ENCODE peak calls at places on chromosomes 5 and 9, in five cellular contexts. L is foreskin fibroblast, Z is breast epithelium, G is OCI-LY7, K is esophagus muscularis mucosa. D is an unnamed sample.

GRCh38 chr5:103450333-103451061 is 112.1 kb downstream of the NUDT12 start:
- DNase-seq in L (peak), Z (no peak), G (no peak), K (no peak), D (no peak)

GRCh38 chr5:171415115-171415730 is 4.2 kb upstream of the FGF18 start:
- DNase-seq in L (peak), Z (no peak), G (no peak), K (peak), D (no peak)

GRCh38 chr5:50445281-50445949 is 4.3 kb upstream of the EMB start:
- DNase-seq in L (no peak), Z (no peak), G (peak), K (no peak), D (peak)

GRCh38 chr9:129458663-129459549 is 162.0 kb downstream of the C9orf50 start:
- DNase-seq in L (peak), Z (no peak), G (peak), K (no peak), D (no peak)

GRCh38 chr9:27353405-27354229 is 56.7 kb upstream of the EQTN start:
- DNase-seq in L (no peak), Z (no peak), G (no peak), K (no peak), D (no peak)

GRCh38 chr5:174231961-174232487 is 186.5 kb downstream of the NSG2 start:
- DNase-seq in L (no peak), Z (no peak), G (no peak), K (no peak), D (no peak)

GRCh38 chr5:103259705-103260355 is 1.3 kb downstream of the MACIR start:
- DNase-seq in L (peak), Z (no peak), G (no peak), K (no peak), D (no peak)

GRCh38 chr5:16234598-16234997 is 55.0 kb upstream of the MARCHF11 start:
- DNase-seq in L (no peak), Z (no peak), G (no peak), K (no peak), D (no peak)

GRCh38 chr5:65338606-65339151 is 143.0 kb downstream of the ADAMTS6 start:
- DNase-seq in L (peak), Z (no peak), G (no peak), K (no peak), D (no peak)

GRCh38 chr9:121023064-121023463 is 27.0 kb downstream of the C5 start:
- DNase-seq in L (peak), Z (no peak), G (peak), K (no peak), D (no peak)

GRCh38 chr5:180349391-180349790 is 3.7 kb downstream of the GFPT2 start:
- DNase-seq in L (no peak), Z (no peak), G (no peak), K (no peak), D (no peak)

GRCh38 chr5:180352116-180352975 is 790 bp downstream of the GFPT2 start:
- DNase-seq in L (peak), Z (no peak), G (no peak), K (no peak), D (no peak)

GRCh38 chr5:180352976-180353225 is 235 bp downstream of the GFPT2 start:
- DNase-seq in L (no peak), Z (no peak), G (no peak), K (no peak), D (no peak)

GRCh38 chr5:180350296-180350695 is 2.8 kb downstream of the GFPT2 start:
- DNase-seq in L (no peak), Z (no peak), G (no peak), K (no peak), D (no peak)

GRCh38 chr5:180350711-180351110 is 2.4 kb downstream of the GFPT2 start:
- DNase-seq in L (no peak), Z (no peak), G (no peak), K (no peak), D (no peak)
- H3K4me3 ChIP-seq in L (no peak), Z (no peak), G (no peak), K (no peak), D (no peak)

GRCh38 chr9:114717908-114718486 is 36.0 kb upstream of the TEX48 start:
- DNase-seq in L (no peak), Z (no peak), G (no peak), K (no peak), D (no peak)

GRCh38 chr9:114720296-114720695 is 38.3 kb upstream of the TEX48 start:
- DNase-seq in L (peak), Z (no peak), G (no peak), K (no peak), D (no peak)

GRCh38 chr9:114718801-114719221 is 36.8 kb upstream of the TEX48 start:
- DNase-seq in L (no peak), Z (no peak), G (no peak), K (no peak), D (no peak)

GRCh38 chr9:114721491-114722362 is 39.7 kb upstream of the TEX48 start:
- DNase-seq in L (peak), Z (no peak), G (no peak), K (no peak), D (no peak)

DNA sequence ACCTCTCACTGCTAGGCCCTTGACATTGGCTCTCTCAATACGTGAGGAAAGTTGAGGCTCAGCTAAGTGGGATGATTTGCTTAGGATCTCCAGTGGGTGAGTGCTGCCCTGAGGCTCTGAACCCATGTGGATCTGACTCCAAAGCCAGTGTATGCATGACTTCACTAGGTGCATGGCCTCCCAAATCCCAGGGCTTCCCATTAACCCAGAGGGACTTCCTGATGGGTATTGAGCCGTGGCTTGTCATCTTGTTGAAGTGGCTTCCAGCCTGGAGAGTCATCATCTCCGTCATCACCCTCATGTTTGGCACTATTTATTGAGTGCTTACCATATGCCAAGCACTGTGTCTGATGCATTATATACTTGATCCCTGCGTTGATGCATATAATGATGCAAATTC is 37.3 kb upstream of the TEX48 start:
- DNase-seq in L (no peak), Z (no peak), G (no peak), K (no peak), D (no peak)
- TF ChIP-seq CTCF in L (no peak), Z (no peak), G (no peak), K (no peak), D (no peak)

GRCh38 chr9:78131969-78132687 is 100.5 kb upstream of the GNAQ start:
- DNase-seq in L (peak), Z (no peak), G (no peak), K (no peak), D (no peak)
- H3K4me3 ChIP-seq in L (peak), Z (no peak), G (peak), K (peak), D (no peak)

DNA sequence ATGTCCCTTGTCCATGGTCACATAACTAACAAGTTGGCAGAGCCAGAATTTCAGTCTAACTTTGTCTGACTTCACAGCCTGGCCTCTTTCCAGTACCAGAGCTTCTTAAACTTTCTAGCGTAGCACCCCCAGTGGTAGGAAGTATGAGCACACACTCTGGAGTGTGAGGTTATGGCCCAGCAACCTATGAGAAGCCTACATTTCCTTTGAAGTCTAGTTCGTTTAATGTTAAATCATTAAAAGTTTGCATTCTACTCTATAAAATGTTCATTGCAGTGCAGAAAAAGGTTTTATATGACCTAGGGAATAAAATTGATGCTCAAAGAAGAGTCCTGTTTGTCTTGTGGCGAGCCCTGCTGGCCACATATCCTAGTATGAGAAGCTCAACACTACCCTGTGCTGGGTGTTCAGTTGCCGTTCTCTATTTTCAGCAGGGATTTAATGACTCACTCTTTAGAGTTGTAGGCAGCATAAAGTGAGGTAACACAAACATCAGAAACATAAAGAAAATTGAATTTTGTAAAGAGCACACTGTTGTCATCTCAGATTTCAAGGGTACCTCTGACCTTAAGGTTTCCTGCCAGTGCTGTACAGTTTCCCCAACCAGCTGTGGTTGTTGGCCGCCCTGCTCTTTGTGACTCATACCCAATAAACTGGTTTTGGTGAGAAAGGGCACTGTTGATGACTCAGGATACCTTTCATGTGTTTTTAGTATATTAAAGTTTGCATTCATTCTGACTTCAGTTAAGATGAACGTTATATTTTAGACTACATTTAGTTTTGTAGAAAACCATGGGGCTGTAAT is 14.3 kb downstream of the MCCC2 start:
- DNase-seq in L (peak), Z (peak), G (peak), K (no peak), D (no peak)
- TF ChIP-seq CTCF in L (peak), Z (peak), G (peak), K (peak), D (peak)

DNA sequence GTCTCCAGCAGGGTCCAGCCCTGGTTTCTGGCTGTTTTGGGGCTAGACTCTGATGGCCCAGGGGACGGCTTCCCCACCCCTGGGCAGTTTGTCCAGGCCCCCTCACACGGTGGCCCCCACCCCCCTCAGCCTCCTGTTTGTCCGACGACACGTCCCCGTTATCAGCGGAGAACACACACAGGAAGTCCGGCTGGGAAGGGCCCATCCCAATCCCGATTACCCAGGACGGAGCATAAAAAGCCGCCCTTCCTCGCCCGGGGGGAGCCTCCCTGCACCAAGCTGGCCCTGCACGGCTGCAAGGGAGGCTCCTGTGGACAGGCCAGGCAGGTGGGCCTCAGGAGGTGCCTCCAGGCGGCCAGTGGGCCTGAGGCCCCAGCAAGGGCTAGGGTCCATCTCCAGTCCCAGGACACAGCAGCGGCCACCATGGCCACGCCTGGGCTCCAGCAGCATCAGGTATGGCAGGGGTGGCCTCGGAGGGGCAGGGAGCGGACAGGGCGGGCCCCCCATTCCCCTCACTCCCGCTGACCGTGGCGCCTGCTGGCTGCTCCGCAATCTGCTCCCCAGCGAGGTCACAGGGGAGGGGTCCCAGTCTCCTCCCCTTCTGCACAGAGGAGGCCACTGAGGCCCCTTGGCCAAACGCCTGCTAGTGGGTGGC is at the start of gene EGFL7:
- DNase-seq in L (no peak), Z (no peak), G (no peak), K (no peak), D (no peak)
- H3K4me3 ChIP-seq in L (no peak), Z (peak), G (no peak), K (peak), D (no peak)

DNA sequence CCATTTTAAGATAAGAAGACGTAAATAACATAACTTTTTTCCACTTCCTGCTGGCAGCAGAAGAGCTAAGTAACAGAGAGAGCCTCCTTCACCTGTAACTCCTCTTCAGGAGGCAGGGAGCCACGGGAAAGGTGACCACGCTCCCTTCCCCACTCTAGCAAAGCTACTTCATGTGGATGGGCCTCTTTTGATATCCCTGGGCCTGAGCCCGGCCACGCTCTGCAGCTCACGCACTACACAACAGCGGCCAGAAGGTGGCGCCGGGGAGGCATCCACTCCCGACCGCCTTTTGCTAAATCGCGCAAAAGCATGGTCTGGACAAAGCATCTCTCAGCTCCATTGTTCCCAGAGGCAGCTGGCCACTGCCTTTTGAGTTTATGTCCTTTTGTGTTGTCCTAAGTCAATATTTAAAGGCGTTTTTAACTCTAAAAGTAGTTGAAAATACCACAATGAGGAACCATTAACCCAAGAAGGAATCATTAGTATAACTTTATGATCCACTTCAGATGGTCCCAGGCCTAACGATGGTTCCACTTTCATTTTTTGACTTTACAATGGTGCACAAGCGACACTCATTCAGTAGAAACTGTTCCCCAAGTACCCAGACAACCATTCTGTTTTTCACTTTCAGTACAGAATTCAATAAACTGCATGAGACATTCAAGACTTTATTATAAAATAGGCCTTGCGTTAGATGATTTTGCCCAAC is 23.6 kb downstream of the CMBL start:
- DNase-seq in L (peak), Z (peak), G (peak), K (peak), D (peak)
- TF ChIP-seq CTCF in L (peak), Z (peak), G (peak), K (peak), D (peak)

DNA sequence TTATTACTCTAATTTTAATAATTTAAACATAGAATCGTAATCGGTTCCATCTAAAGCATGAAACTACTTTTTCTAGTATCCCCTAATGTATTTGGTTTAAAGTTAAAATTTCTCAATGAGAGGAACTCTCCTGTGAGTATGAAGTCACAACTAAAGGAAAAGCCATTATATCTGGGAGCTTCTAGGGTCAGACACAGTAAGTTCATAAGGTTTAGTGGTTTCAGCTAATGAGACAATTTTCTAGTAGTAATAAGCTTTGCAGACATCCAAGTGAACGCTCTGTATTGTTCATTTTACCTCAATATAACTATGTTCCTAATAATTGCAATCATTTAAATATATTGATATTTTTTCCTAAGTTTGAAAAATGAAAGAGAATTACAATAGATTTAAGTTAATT is 364.4 kb upstream of the CDH9 start:
- DNase-seq in L (no peak), Z (no peak), G (no peak), K (no peak), D (no peak)
- H3K4me3 ChIP-seq in L (no peak), Z (peak), G (no peak), K (no peak), D (no peak)

GRCh38 chr9:77651203-77651602 is 3.1 kb upstream of the GNA14 start:
- DNase-seq in L (no peak), Z (no peak), G (no peak), K (peak), D (no peak)

GRCh38 chr9:77647267-77647658 is 859 bp downstream of the GNA14 start:
- DNase-seq in L (no peak), Z (no peak), G (no peak), K (no peak), D (no peak)

GRCh38 chr9:77647659-77648457 is at the start of gene GNA14:
- DNase-seq in L (peak), Z (no peak), G (no peak), K (no peak), D (no peak)

GRCh38 chr9:77648458-77649108 is 461 bp upstream of the GNA14 start:
- DNase-seq in L (peak), Z (peak), G (no peak), K (no peak), D (no peak)

GRCh38 chr9:77649109-77649812 is 1.1 kb upstream of the GNA14 start:
- DNase-seq in L (peak), Z (no peak), G (no peak), K (no peak), D (no peak)
- TF ChIP-seq CTCF in L (peak), Z (no peak), G (peak), K (no peak), D (no peak)

GRCh38 chr9:88814521-88815101 is 176.7 kb upstream of the S1PR3 start:
- DNase-seq in L (peak), Z (no peak), G (no peak), K (no peak), D (no peak)
- H3K4me3 ChIP-seq in L (no peak), Z (no peak), G (no peak), K (no peak), D (no peak)